ENCODE peak calls at places on chromosomes 12 and 14, in eight cellular contexts. C is hippocampal formation, Z is omental fat pad, L is amygdala, O is activated gamma-delta T cell treated with Interleukin-2 at 50 U/mL for 16 hours, Q is A172, I is SJSA1, N is AML-193. W is an unnamed sample.

GRCh38 chr12:127174881-127175280 is 1092.1 kb upstream of the TMEM132C start:
- DNase-seq in Z (no peak), O (no peak), I (no peak), L (no peak), N (no peak), C (no peak), Q (no peak), W (no peak)

GRCh38 chr12:42129595-42130204 is 15.0 kb downstream of the GXYLT1 start:
- DNase-seq in Q (peak; percentile 41), I (peak; percentile 44), Z (no peak), L (no peak), N (peak; percentile 70), O (no peak), C (peak; percentile 67), W (peak; percentile 63)

GRCh38 chr14:71070169-71070568 is 162.9 kb downstream of the PCNX1 start:
- DNase-seq in I (no peak), N (no peak), Q (peak; percentile 2), Z (no peak), O (no peak), L (no peak), C (no peak), W (no peak)

GRCh38 chr12:125519026-125519651 is 453.9 kb downstream of the AACS start:
- DNase-seq in I (no peak), N (no peak), Z (no peak), O (no peak), L (no peak), Q (no peak), C (no peak), W (no peak)

GRCh38 chr12:47943492-47944359 is 19.7 kb upstream of the TMEM106C start:
- DNase-seq in Q (no peak), C (no peak), L (no peak), O (no peak), I (no peak), Z (no peak), N (no peak), W (no peak)

GRCh38 chr12:50753232-50753769 is 10.6 kb upstream of the ATF1 start:
- DNase-seq in N (no peak), C (no peak), Z (no peak), I (no peak), Q (peak; percentile 35), O (no peak), L (no peak), W (no peak)

GRCh38 chr12:105031061-105031807 is 45.1 kb downstream of the NOPCHAP1 start:
- DNase-seq in I (no peak), L (no peak), Z (no peak), Q (no peak), O (no peak), N (no peak), C (no peak), W (no peak)

GRCh38 chr12:115464008-115464672 is 780.2 kb upstream of the TBX3 start:
- DNase-seq in Q (peak; percentile 30), L (no peak), N (no peak), I (no peak), Z (no peak), O (no peak), C (no peak), W (no peak)

GRCh38 chr12:501722-502447 is 42.1 kb downstream of the B4GALNT3 start:
- DNase-seq in Z (no peak), Q (no peak), O (no peak), N (no peak), I (no peak), L (no peak), C (no peak), W (no peak)

GRCh38 chr14:24394275-24394674 is 4.5 kb upstream of the NYNRIN start:
- DNase-seq in N (peak; percentile 12), Z (no peak), O (no peak), C (no peak), L (no peak), I (no peak), Q (no peak), W (no peak)

GRCh38 chr14:77653473-77653872 is 37.0 kb upstream of the SPTLC2 start:
- DNase-seq in L (no peak), I (no peak), N (no peak), Q (no peak), C (no peak), O (no peak), Z (no peak), W (no peak)

GRCh38 chr12:25962932-25963525 is 4.5 kb downstream of the RASSF8 start:
- DNase-seq in L (no peak), I (no peak), Z (no peak), O (no peak), C (no peak), N (no peak), Q (no peak), W (no peak)

GRCh38 chr14:43539210-43539609 is 967.9 kb downstream of the FSCB start:
- DNase-seq in O (no peak), L (no peak), N (no peak), Z (no peak), Q (peak; percentile 35), C (no peak), I (no peak), W (no peak)

GRCh38 chr12:16155938-16156337 is 121.5 kb downstream of the SLC15A5 start:
- DNase-seq in Z (no peak), O (no peak), L (no peak), Q (no peak), C (no peak), N (peak; percentile 69), I (no peak), W (no peak)

GRCh38 chr14:90510208-90510607 is 113.4 kb downstream of the CALM1 start:
- DNase-seq in C (no peak), N (no peak), L (no peak), I (no peak), Z (no peak), Q (no peak), O (no peak), W (no peak)

GRCh38 chr12:52280319-52280795 is 5.9 kb downstream of the KRT86 start:
- DNase-seq in L (no peak), Q (peak; percentile 97), I (peak; percentile 97), C (no peak), O (no peak), Z (no peak), N (peak; percentile 24), W (peak; percentile 88)

GRCh38 chr14:72616294-72616693 is 277.6 kb downstream of the DPF3 start:
- DNase-seq in Z (no peak), L (no peak), N (no peak), C (no peak), O (no peak), I (no peak), Q (no peak), W (no peak)

GRCh38 chr14:49892301-49892635 is 614 bp upstream of the ARF6 start:
- DNase-seq in O (peak; percentile 34), I (no peak), Z (no peak), C (peak; percentile 68), L (no peak), N (peak; percentile 76), Q (peak; percentile 44), W (peak; percentile 29)

GRCh38 chr14:97149775-97150174 is 352.6 kb downstream of the VRK1 start:
- DNase-seq in Z (no peak), N (no peak), Q (no peak), O (no peak), I (no peak), C (no peak), L (no peak), W (no peak)

GRCh38 chr14:32421781-32422180 is 92.7 kb downstream of the AKAP6 start:
- DNase-seq in Z (no peak), Q (no peak), O (no peak), N (no peak), C (no peak), I (no peak), L (no peak), W (no peak)

GRCh38 chr12:19528750-19529149 is 89.5 kb downstream of the AEBP2 start:
- DNase-seq in O (no peak), Q (no peak), Z (no peak), L (no peak), I (no peak), N (no peak), C (no peak), W (no peak)

GRCh38 chr12:46160081-46160980 is 108.5 kb downstream of the SLC38A1 start:
- DNase-seq in Z (no peak), Q (no peak), N (no peak), L (no peak), C (no peak), I (no peak), O (no peak), W (no peak)

GRCh38 chr12:84913151-84913550 is 552 bp upstream of the SLC6A15 start:
- DNase-seq in I (no peak), C (no peak), Z (no peak), Q (no peak), O (no peak), L (peak; percentile 36), N (no peak), W (no peak)

GRCh38 chr14:45135181-45135580 is 549 bp upstream of the FANCM start:
- DNase-seq in I (no peak), N (no peak), O (no peak), C (no peak), Z (no peak), L (no peak), Q (no peak), W (no peak)

GRCh38 chr12:43271659-43272058 is 280.3 kb downstream of the ADAMTS20 start:
- DNase-seq in L (no peak), Z (no peak), I (no peak), Q (no peak), O (no peak), C (no peak), N (no peak), W (no peak)

GRCh38 chr14:74313601-74314000 is 10.9 kb upstream of the ABCD4 start:
- DNase-seq in Z (no peak), Q (no peak), O (no peak), N (no peak), C (no peak), L (no peak), I (no peak), W (no peak)

GRCh38 chr12:108307006-108307405 is 32.1 kb downstream of the CMKLR1 start:
- DNase-seq in C (no peak), L (no peak), Q (peak; percentile 56), O (no peak), I (no peak), Z (no peak), N (no peak), W (no peak)

GRCh38 chr12:77727442-77728001 is 103.2 kb upstream of the NAV3 start:
- DNase-seq in N (no peak), I (no peak), O (no peak), Q (no peak), L (no peak), Z (no peak), C (no peak), W (no peak)

GRCh38 chr12:101527682-101528081 is 52.5 kb downstream of the SPIC start:
- DNase-seq in C (no peak), Q (no peak), I (no peak), O (no peak), Z (no peak), N (no peak), L (no peak), W (no peak)

GRCh38 chr12:112097641-112098040 is 10.9 kb downstream of the NAA25 start:
- DNase-seq in O (no peak), C (no peak), I (no peak), Z (no peak), Q (no peak), N (no peak), L (no peak), W (no peak)

GRCh38 chr14:69335421-69335820 is 62.7 kb downstream of the ERH start:
- DNase-seq in Q (no peak), C (no peak), N (no peak), O (no peak), L (no peak), Z (no peak), I (no peak), W (no peak)

GRCh38 chr14:58414845-58415244 is 12.5 kb downstream of the TIMM9 start:
- DNase-seq in C (no peak), I (no peak), Z (no peak), N (no peak), O (no peak), Q (no peak), L (no peak), W (no peak)